ENCODE peak calls at places on chromosomes 13 and 19, in ten cellular contexts. W is CD4-positive, CD25-positive, alpha-beta regulatory T cell; S is body of pancreas; M is left lung; Y is heart right ventricle; P is H7; G is Caco-2; X is left ventricle myocardium inferior; J is cardiac muscle cell; D is fibroblast of lung. E is an unnamed sample.

GRCh38 chr13:59459972-59460371 is 703.8 kb downstream of the DIAPH3 start:
- DNase-seq in W (no peak), S (no peak), M (no peak), Y (no peak), P (no peak), G (no peak), X (no peak), J (no peak), D (peak; percentile 44), E (no peak)

GRCh38 chr19:40954573-40954972 is 36.5 kb upstream of the CYP2B6 start:
- DNase-seq in W (peak; percentile 2), S (no peak), M (no peak), Y (no peak), P (no peak), G (peak; percentile 63), X (no peak), J (no peak), D (no peak), E (no peak)

GRCh38 chr13:54879036-54879435 is 1850.4 kb downstream of the OLFM4 start:
- DNase-seq in W (no peak), S (no peak), M (no peak), Y (no peak), P (no peak), G (no peak), X (no peak), J (no peak), D (no peak), E (no peak)

GRCh38 chr13:98565726-98566577 is 11.0 kb downstream of the STK24 start:
- DNase-seq in W (no peak), S (peak; percentile 54), M (no peak), Y (peak; percentile 55), P (no peak), G (no peak), X (peak; percentile 53), J (no peak), D (no peak), E (no peak)

GRCh38 chr19:54305141-54305540 is 7.8 kb downstream of the LILRA5 start:
- DNase-seq in W (no peak), S (no peak), M (no peak), Y (no peak), P (no peak), G (no peak), X (no peak), J (no peak), D (no peak), E (no peak)

GRCh38 chr13:50693755-50694154 is 149.7 kb downstream of the DLEU7 start:
- DNase-seq in W (no peak), S (peak; percentile 33), M (no peak), Y (peak; percentile 62), P (no peak), G (no peak), X (peak; percentile 65), J (peak; percentile 86), D (no peak), E (no peak)

GRCh38 chr13:86569119-86569518 is 769.9 kb upstream of the SLITRK6 start:
- DNase-seq in W (no peak), S (no peak), M (no peak), Y (no peak), P (no peak), G (no peak), X (no peak), J (no peak), D (peak; percentile 53), E (no peak)

GRCh38 chr13:60756306-60756705 is 359.3 kb downstream of the TDRD3 start:
- DNase-seq in W (no peak), S (no peak), M (no peak), Y (no peak), P (no peak), G (no peak), X (no peak), J (no peak), D (no peak), E (no peak)

GRCh38 chr19:35098413-35099049 is 17.1 kb upstream of the FXYD3 start:
- DNase-seq in W (no peak), S (peak; percentile 88), M (no peak), Y (peak; percentile 57), P (no peak), G (no peak), X (peak; percentile 57), J (no peak), D (no peak), E (no peak)

GRCh38 chr19:7926727-7927604 is 1.0 kb upstream of the CTXN1 start:
- DNase-seq in W (no peak), S (no peak), M (no peak), Y (no peak), P (no peak), G (no peak), X (no peak), J (no peak), D (no peak), E (peak; percentile 50)

GRCh38 chr19:19711934-19712828 is 20.7 kb downstream of the ZNF14 start:
- DNase-seq in W (no peak), S (no peak), M (no peak), Y (no peak), P (no peak), G (no peak), X (no peak), J (no peak), D (no peak), E (no peak)

GRCh38 chr19:44573183-44573582 is 40.2 kb upstream of the IGSF23 start:
- DNase-seq in W (no peak), S (no peak), M (no peak), Y (no peak), P (no peak), G (no peak), X (no peak), J (no peak), D (no peak), E (no peak)
- H3K27me3 ChIP-seq in W (no peaks in the 10 kb centered on the region), S (no peaks in the 10 kb centered on the region), M (no peaks in the 10 kb centered on the region), Y (peaks cover 8% of the 10 kb centered on the region), P (no peaks in the 10 kb centered on the region), G (no peaks in the 10 kb centered on the region), X (peaks cover 20% of the 10 kb centered on the region), J (no peaks in the 10 kb centered on the region), D (no peaks in the 10 kb centered on the region), E (peaks cover 4% of the 10 kb centered on the region)

GRCh38 chr19:3131168-3131567 is 4.7 kb upstream of the GNA15 start:
- DNase-seq in W (peak; percentile 64), S (no peak), M (no peak), Y (no peak), P (no peak), G (no peak), X (no peak), J (no peak), D (no peak), E (no peak)
- H3K27me3 ChIP-seq in W (no peaks in the 10 kb centered on the region), S (no peaks in the 10 kb centered on the region), M (no peaks in the 10 kb centered on the region), Y (no peaks in the 10 kb centered on the region), P (no peaks in the 10 kb centered on the region), G (no peaks in the 10 kb centered on the region), X (no peaks in the 10 kb centered on the region), J (no peaks in the 10 kb centered on the region), D (no peaks in the 10 kb centered on the region), E (no peaks in the 10 kb centered on the region)

DNA sequence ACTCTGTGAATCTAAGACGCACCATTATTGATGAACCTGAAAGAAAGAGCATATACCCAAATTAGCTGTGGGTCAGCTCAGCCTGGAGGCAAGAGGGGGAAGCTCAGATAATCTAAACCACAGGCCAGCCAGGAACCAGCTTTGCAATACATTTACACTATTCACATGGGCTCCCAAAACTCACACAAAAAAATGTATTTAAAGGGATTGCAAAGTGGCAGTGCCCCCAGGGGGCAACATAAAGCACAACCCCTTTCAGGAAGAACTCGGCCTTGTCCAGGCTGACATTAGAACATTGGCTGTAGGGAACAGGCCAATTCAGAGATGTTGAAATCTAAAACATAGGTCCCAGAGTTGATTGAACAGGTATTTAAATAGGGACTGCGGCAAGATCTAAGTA is 3.2 kb upstream of the PROZ start:
- DNase-seq in W (no peak), S (no peak), M (no peak), Y (no peak), P (peak; percentile 33), G (no peak), X (no peak), J (no peak), D (no peak), E (no peak)
- H3K27me3 ChIP-seq in W (no peaks in the 10 kb centered on the region), S (no peaks in the 10 kb centered on the region), M (peaks cover 30% of the 10 kb centered on the region), Y (peaks cover 11% of the 10 kb centered on the region), P (peaks cover 17% of the 10 kb centered on the region), G (no peaks in the 10 kb centered on the region), X (peaks cover 22% of the 10 kb centered on the region), J (peaks cover 13% of the 10 kb centered on the region), D (no peaks in the 10 kb centered on the region), E (peaks cover 7% of the 10 kb centered on the region)

DNA sequence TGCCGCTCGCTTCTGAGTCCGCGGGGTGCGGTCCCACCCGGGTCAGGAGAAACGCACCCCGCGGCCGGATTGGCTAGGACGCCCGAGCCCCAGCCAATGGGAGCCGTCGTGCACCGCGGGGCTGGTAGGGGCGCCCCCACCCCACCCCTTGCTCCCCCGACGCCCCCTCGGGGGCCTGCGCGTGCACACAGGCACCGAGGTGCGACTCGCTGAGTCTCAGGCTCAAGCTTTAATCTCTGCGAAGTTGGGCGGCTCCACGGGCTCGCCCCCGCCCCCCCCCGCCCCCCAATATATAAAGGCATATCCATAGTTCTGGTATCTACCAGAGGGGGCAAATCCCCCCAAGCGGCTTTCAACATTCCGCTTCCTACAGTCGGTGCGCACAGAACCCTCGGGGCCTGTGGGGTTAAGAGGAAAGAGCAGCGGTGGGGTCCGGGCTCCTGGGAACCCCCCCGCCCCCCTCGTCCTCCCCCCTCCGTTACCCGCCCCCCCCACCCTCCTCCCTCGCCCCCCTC is at the start of gene COX6B2:
- DNase-seq in W (no peak), S (no peak), M (no peak), Y (no peak), P (peak; percentile 93), G (no peak), X (no peak), J (no peak), D (no peak), E (peak; percentile 45)
- H3K27me3 ChIP-seq in W (peaks cover 18% of the 10 kb centered on the region), S (no peaks in the 10 kb centered on the region), M (peaks cover 89% of the 10 kb centered on the region), Y (peaks cover 70% of the 10 kb centered on the region), P (peaks cover 52% of the 10 kb centered on the region), G (peaks cover 5% of the 10 kb centered on the region), X (peaks cover 97% of the 10 kb centered on the region), J (peaks cover 62% of the 10 kb centered on the region), D (peaks cover 31% of the 10 kb centered on the region), E (peaks cover 61% of the 10 kb centered on the region)

DNA sequence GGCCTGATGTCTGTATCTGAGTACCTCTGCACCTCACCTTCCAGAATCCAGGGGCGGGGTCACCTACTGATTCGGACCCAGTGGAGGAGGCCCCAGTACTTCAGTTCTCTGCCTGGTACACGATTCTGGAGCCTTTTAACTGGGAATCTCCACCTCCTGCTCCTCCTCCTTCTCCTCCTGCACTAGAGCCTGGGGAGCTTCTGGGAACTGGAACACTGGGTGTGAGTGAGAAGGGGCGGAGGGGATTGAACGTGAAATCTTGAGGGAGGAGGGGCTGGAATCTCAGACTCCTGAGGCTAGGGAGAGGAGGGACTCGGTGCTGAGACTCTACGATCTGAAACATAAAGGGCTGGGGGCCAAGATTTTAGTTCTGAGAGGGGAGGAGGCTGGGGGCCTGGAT is at the start of gene KLK8:
- DNase-seq in W (no peak), S (no peak), M (no peak), Y (no peak), P (peak; percentile 51), G (no peak), X (no peak), J (no peak), D (no peak), E (no peak)
- H3K27me3 ChIP-seq in W (peaks cover 3% of the 10 kb centered on the region), S (no peaks in the 10 kb centered on the region), M (peaks cover 77% of the 10 kb centered on the region), Y (peaks cover 79% of the 10 kb centered on the region), P (peaks cover 9% of the 10 kb centered on the region), G (no peaks in the 10 kb centered on the region), X (peaks cover 91% of the 10 kb centered on the region), J (peaks cover 5% of the 10 kb centered on the region), D (no peaks in the 10 kb centered on the region), E (peaks cover 47% of the 10 kb centered on the region)

DNA sequence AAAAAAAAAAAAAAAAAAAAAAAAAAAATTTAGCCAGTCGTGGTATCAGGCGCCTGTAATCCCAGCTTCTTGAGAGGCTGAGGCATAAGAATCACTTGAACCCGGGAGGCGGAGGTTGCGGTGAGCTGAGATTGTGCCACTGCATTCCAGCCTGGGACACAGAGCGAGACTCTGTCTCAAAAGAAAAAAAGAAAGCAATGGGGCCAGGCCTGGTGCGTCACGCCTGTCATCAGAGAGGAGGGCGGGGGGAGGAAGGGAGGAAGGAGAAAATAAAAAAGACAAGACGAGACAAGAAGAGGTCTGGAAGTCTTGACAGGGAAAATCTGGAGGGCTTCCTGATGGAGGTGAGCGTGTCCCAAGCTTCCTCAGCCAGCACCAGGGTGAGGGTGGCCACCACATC is 54.9 kb upstream of the PTPRS start:
- DNase-seq in W (no peak), S (no peak), M (no peak), Y (no peak), P (peak; percentile 35), G (no peak), X (no peak), J (no peak), D (no peak), E (no peak)
- H3K27me3 ChIP-seq in W (peaks cover 9% of the 10 kb centered on the region), S (no peaks in the 10 kb centered on the region), M (peaks cover 96% of the 10 kb centered on the region), Y (peaks cover 91% of the 10 kb centered on the region), P (no peaks in the 10 kb centered on the region), G (peaks cover 2% of the 10 kb centered on the region), X (peaks cover 98% of the 10 kb centered on the region), J (peaks cover 53% of the 10 kb centered on the region), D (peaks cover 28% of the 10 kb centered on the region), E (peaks cover 63% of the 10 kb centered on the region)

E was measured in lower lobe of right lung.